ENCODE peak calls at places on chromosomes 7 and 10, in five cellular contexts. Z, M, B, C and V are unnamed samples.
A peak's percentile ranks its signal among the peaks of the same experiment; 100 is the strongest.

GRCh38 chr7:104982308-104982755 is 31.7 kb upstream of the KMT2E start:
- DNase-seq in Z (no peak), M (no peak), B (no peak), C (no peak), V (no peak)

GRCh38 chr10:14382022-14382421 is 51.3 kb upstream of the FRMD4A start:
- DNase-seq in Z (no peak), M (no peak), B (no peak), C (no peak), V (no peak)

GRCh38 chr7:1225462-1226154 is 7.1 kb upstream of the UNCX start:
- DNase-seq in Z (peak; percentile 60), M (no peak), B (peak; percentile 24), C (no peak), V (peak; percentile 40)

GRCh38 chr7:28410628-28411578 is 1.4 kb upstream of the CREB5 start:
- DNase-seq in Z (peak; percentile 48), M (peak; percentile 35), B (peak; percentile 44), C (no peak), V (peak; percentile 64)

GRCh38 chr10:48526846-48527505 is 77.9 kb downstream of the ARHGAP22 start:
- DNase-seq in Z (no peak), M (no peak), B (no peak), C (no peak), V (no peak)

GRCh38 chr7:47882635-47883034 is 65.6 kb downstream of the PKD1L1 start:
- DNase-seq in Z (no peak), M (no peak), B (no peak), C (no peak), V (no peak)

GRCh38 chr7:121080913-121081326 is 92.4 kb downstream of the CPED1 start:
- DNase-seq in Z (no peak), M (no peak), B (no peak), C (no peak), V (no peak)

GRCh38 chr10:114703377-114704125 is 45.5 kb upstream of the ABLIM1 start:
- DNase-seq in Z (peak; percentile 36), M (no peak), B (no peak), C (no peak), V (peak; percentile 50)

GRCh38 chr7:142389544-142389943 is 131.7 kb upstream of the PRSS58 start:
- DNase-seq in Z (peak; percentile 19), M (no peak), B (no peak), C (no peak), V (no peak)

GRCh38 chr10:5546891-5547683 is 22.3 kb downstream of the CALML3 start:
- DNase-seq in Z (no peak), M (no peak), B (peak; percentile 89), C (peak; percentile 22), V (no peak)

GRCh38 chr7:2757361-2757903 is 69.4 kb downstream of the AMZ1 start:
- DNase-seq in Z (no peak), M (no peak), B (no peak), C (no peak), V (peak; percentile 74)

GRCh38 chr7:22351878-22352277 is 5.1 kb downstream of the RAPGEF5 start:
- DNase-seq in Z (no peak), M (no peak), B (no peak), C (no peak), V (no peak)

GRCh38 chr10:34817586-34817985 is 2.5 kb upstream of the PARD3 start:
- DNase-seq in Z (no peak), M (no peak), B (no peak), C (no peak), V (no peak)

GRCh38 chr7:53209129-53209528 is 173.7 kb downstream of the POM121L12 start:
- DNase-seq in Z (no peak), M (no peak), B (no peak), C (no peak), V (no peak)

GRCh38 chr10:13915710-13916109 is 328.9 kb downstream of the PRPF18 start:
- DNase-seq in Z (no peak), M (no peak), B (no peak), C (no peak), V (no peak)

GRCh38 chr7:106050002-106050742 is 61.9 kb downstream of the SYPL1 start:
- DNase-seq in Z (no peak), M (no peak), B (no peak), C (no peak), V (peak; percentile 78)

GRCh38 chr7:30687604-30688003 is 5.3 kb upstream of the CRHR2 start:
- DNase-seq in Z (no peak), M (no peak), B (no peak), C (no peak), V (no peak)

GRCh38 chr7:5139998-5140397 is 50.0 kb upstream of the WIPI2 start:
- DNase-seq in Z (peak; percentile 38), M (no peak), B (peak; percentile 42), C (no peak), V (peak; percentile 7)

GRCh38 chr10:24209421-24209770 is 458 bp downstream of the KIAA1217 start:
- DNase-seq in Z (peak; percentile 15), M (no peak), B (no peak), C (no peak), V (peak; percentile 29)

GRCh38 chr7:113122657-113123252 is 4.4 kb upstream of the SMIM30 start:
- DNase-seq in Z (no peak), M (no peak), B (no peak), C (no peak), V (no peak)

GRCh38 chr7:74311305-74311744 is 22.1 kb downstream of the CLIP2 start:
- DNase-seq in Z (no peak), M (no peak), B (peak; percentile 45), C (no peak), V (no peak)

GRCh38 chr7:142961595-142961972 is 579 bp downstream of the KEL start:
- DNase-seq in Z (no peak), M (no peak), B (no peak), C (no peak), V (no peak)

GRCh38 chr7:107179326-107180163 is 10.7 kb downstream of the HBP1 start:
- DNase-seq in Z (no peak), M (no peak), B (peak; percentile 26), C (no peak), V (no peak)